ENCODE peak calls at places on chromosomes 7 and 10, in six cellular contexts. N is HT-29, S is Calu3, M is EL, X is HCT116, T is SIG-M5. W is an unnamed sample.

GRCh38 chr7:4079366-4079765 is 602.7 kb upstream of the FOXK1 start:
- DNase-seq in N (no peak), S (no peak), M (no peak), X (no peak), T (no peak), W (no peak)

GRCh38 chr10:75402486-75403143 is 1.1 kb upstream of the ZNF503 start:
- DNase-seq in N (no peak), S (peak; percentile 69), M (no peak), X (no peak), T (no peak), W (no peak)

GRCh38 chr10:17910144-17910789 is 41.5 kb upstream of the SLC39A12 start:
- DNase-seq in N (peak; percentile 53), S (peak; percentile 20), M (peak; percentile 66), X (peak; percentile 46), T (no peak), W (peak; percentile 38)

GRCh38 chr10:97013568-97013967 is 172.2 kb downstream of the SLIT1 start:
- DNase-seq in N (no peak), S (no peak), M (no peak), X (no peak), T (no peak), W (no peak)

GRCh38 chr7:149719050-149719899 is 54.1 kb downstream of the ZNF467 start:
- DNase-seq in N (no peak), S (no peak), M (peak; percentile 80), X (no peak), T (no peak), W (no peak)

GRCh38 chr10:18400201-18400910 is 251.0 kb downstream of the NSUN6 start:
- DNase-seq in N (no peak), S (peak; percentile 8), M (no peak), X (no peak), T (no peak), W (peak; percentile 70)

GRCh38 chr7:105267244-105267643 is 121.5 kb downstream of the SRPK2 start:
- DNase-seq in N (no peak), S (no peak), M (no peak), X (no peak), T (no peak), W (no peak)

GRCh38 chr10:121455377-121455776 is 142.9 kb downstream of the FGFR2 start:
- DNase-seq in N (no peak), S (no peak), M (no peak), X (no peak), T (no peak), W (no peak)

GRCh38 chr10:91564508-91564907 is 68.4 kb downstream of the PPP1R3C start:
- DNase-seq in N (no peak), S (no peak), M (no peak), X (no peak), T (no peak), W (no peak)

GRCh38 chr10:29862926-29863614 is 196.3 kb downstream of the JCAD start:
- DNase-seq in N (peak; percentile 76), S (peak; percentile 59), M (peak; percentile 74), X (peak; percentile 75), T (no peak), W (no peak)

GRCh38 chr7:100407285-100408180 is 21.0 kb downstream of the ZCWPW1 start:
- DNase-seq in N (peak; percentile 72), S (peak; percentile 27), M (peak; percentile 79), X (peak; percentile 58), T (no peak), W (peak; percentile 65)